ENCODE peak calls at places on chromosomes 1 and 21, in five cellular contexts. Y is K562, M is H1, L is SK-N-SH, J is HepG2. A is an unnamed sample.

GRCh38 chr1:84031928-84032327 is 33.0 kb upstream of the TTLL7 start:
- DNase-seq in Y (no peak), M (no peak), L (no peak), J (no peak), A (no peak)

GRCh38 chr1:234731371-234732085 is 121.5 kb upstream of the IRF2BP2 start:
- DNase-seq in Y (no peak), M (no peak), L (no peak), J (peak), A (no peak)

GRCh38 chr1:119805746-119806145 is 5.5 kb downstream of the REG4 start:
- DNase-seq in Y (no peak), M (no peak), L (no peak), J (no peak), A (no peak)

GRCh38 chr1:158177705-158178450 is 2.8 kb upstream of the CD1D start:
- DNase-seq in Y (peak), M (peak), L (peak), J (no peak), A (peak)

GRCh38 chr1:41876533-41877445 is 41.9 kb downstream of the HIVEP3 start:
- DNase-seq in Y (no peak), M (no peak), L (no peak), J (no peak), A (no peak)

GRCh38 chr1:245431706-245432105 is 276.9 kb downstream of the KIF26B start:
- DNase-seq in Y (no peak), M (no peak), L (no peak), J (no peak), A (no peak)

GRCh38 chr1:115898020-115898419 is 57.1 kb upstream of the NHLH2 start:
- DNase-seq in Y (no peak), M (no peak), L (no peak), J (no peak), A (no peak)

GRCh38 chr1:232108598-232108997 is 482.0 kb downstream of the DISC1 start:
- DNase-seq in Y (no peak), M (no peak), L (no peak), J (no peak), A (no peak)

GRCh38 chr1:53411541-53412152 is 47.6 kb upstream of the DMRTB1 start:
- DNase-seq in Y (no peak), M (no peak), L (no peak), J (no peak), A (no peak)

GRCh38 chr1:70994753-70995152 is 52.9 kb downstream of the PTGER3 start:
- DNase-seq in Y (no peak), M (no peak), L (no peak), J (no peak), A (no peak)

GRCh38 chr1:210252621-210253041 is 20.0 kb downstream of the SERTAD4 start:
- DNase-seq in Y (no peak), M (peak), L (peak), J (no peak), A (no peak)

GRCh38 chr21:21268061-21268471 is 269.9 kb downstream of the NCAM2 start:
- DNase-seq in Y (no peak), M (no peak), L (no peak), J (no peak), A (no peak)

GRCh38 chr1:5943373-5944068 is 48.7 kb downstream of the NPHP4 start:
- DNase-seq in Y (no peak), M (no peak), L (no peak), J (no peak), A (no peak)

GRCh38 chr1:7679873-7680790 is 91.0 kb upstream of the VAMP3 start:
- DNase-seq in Y (peak), M (no peak), L (peak), J (no peak), A (peak)

GRCh38 chr1:229894535-229894934 is 172.5 kb upstream of the GALNT2 start:
- DNase-seq in Y (no peak), M (no peak), L (no peak), J (no peak), A (no peak)

GRCh38 chr1:196160066-196160795 is 448.0 kb downstream of the KCNT2 start:
- DNase-seq in Y (no peak), M (no peak), L (no peak), J (no peak), A (no peak)

GRCh38 chr1:160685266-160685665 is 26.4 kb downstream of the CD48 start:
- DNase-seq in Y (no peak), M (no peak), L (no peak), J (no peak), A (no peak)

GRCh38 chr1:844472-845026 is 79.2 kb upstream of the SAMD11 start:
- DNase-seq in Y (no peak), M (no peak), L (no peak), J (no peak), A (no peak)

GRCh38 chr21:17387030-17387617 is 125.7 kb upstream of the CXADR start:
- DNase-seq in Y (peak), M (no peak), L (peak), J (peak), A (peak)

GRCh38 chr1:159913451-159914192 is 11.7 kb downstream of the TAGLN2 start:
- DNase-seq in Y (no peak), M (no peak), L (no peak), J (no peak), A (peak)

GRCh38 chr1:59172693-59173092 is 124.2 kb upstream of the FGGY start:
- DNase-seq in Y (no peak), M (no peak), L (no peak), J (no peak), A (no peak)

GRCh38 chr1:30173560-30173959 is 549.8 kb downstream of the MATN1 start:
- DNase-seq in Y (no peak), M (no peak), L (no peak), J (no peak), A (no peak)

GRCh38 chr1:25109527-25109926 is 122.8 kb downstream of the SYF2 start:
- DNase-seq in Y (peak), M (no peak), L (no peak), J (no peak), A (no peak)
- TF ChIP-seq JUND in Y (no peak), M (no peak), L (no peak), J (no peak), A (no peak)

GRCh38 chr1:85546748-85547147 is 33.8 kb upstream of the CCN1 start:
- DNase-seq in Y (no peak), M (no peak), L (no peak), J (no peak), A (no peak)

GRCh38 chr1:85553416-85553815 is 27.1 kb upstream of the CCN1 start:
- DNase-seq in Y (no peak), M (no peak), L (no peak), J (no peak), A (no peak)

GRCh38 chr1:85553936-85554335 is 26.6 kb upstream of the CCN1 start:
- DNase-seq in Y (no peak), M (no peak), L (no peak), J (no peak), A (no peak)

GRCh38 chr1:85554630-85555327 is 25.8 kb upstream of the CCN1 start:
- DNase-seq in Y (no peak), M (no peak), L (no peak), J (no peak), A (no peak)

DNA sequence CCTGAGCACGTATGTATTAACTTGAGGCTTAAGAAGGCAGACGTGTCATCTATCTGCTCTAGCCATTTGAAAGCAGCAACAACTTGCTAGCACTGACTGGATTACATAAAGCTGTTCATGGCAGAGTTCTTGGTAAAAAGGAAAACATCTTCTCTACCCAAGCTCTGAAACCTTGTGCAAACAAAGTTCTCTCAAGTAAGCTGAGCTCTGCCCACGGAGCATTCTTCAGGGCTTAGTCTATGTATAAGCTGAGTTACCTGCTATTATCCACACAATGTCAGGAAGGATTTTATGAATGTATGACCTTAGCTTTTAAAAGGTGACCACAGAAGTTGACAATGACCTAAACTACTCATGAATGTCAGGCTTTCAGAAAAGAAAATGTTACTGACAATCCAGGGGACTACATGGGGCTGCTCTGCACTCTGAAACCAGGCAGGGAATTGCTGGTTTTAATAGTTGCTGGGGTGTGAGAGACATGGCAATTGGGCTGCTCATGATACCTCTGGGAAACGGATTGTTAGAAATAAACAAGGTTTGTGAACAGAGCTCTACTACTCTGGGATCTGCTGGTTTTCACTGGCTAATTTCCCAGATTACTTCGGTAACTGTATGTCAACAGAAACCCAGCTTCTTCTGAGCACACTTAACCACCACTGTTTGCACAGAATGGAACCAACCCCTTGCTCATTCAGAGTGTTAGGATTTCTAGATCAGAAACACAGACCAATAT is 29.6 kb upstream of the CCN1 start:
- DNase-seq in Y (no peak), M (no peak), L (no peak), J (no peak), A (peak)
- TF ChIP-seq JUND in Y (no peak), M (no peak), L (peak), J (no peak), A (no peak)

GRCh38 chr1:39082811-39083576 is 56.8 kb downstream of the NDUFS5 start:
- DNase-seq in Y (no peak), M (no peak), L (no peak), J (no peak), A (no peak)
- TF ChIP-seq JUND in Y (no peak), M (no peak), L (no peak), J (no peak), A (no peak)

GRCh38 chr1:52123622-52124021 is 18.3 kb upstream of the ZFYVE9 start:
- DNase-seq in Y (no peak), M (no peak), L (no peak), J (no peak), A (no peak)

GRCh38 chr1:52125727-52126359 is 16.0 kb upstream of the ZFYVE9 start:
- DNase-seq in Y (no peak), M (no peak), L (no peak), J (no peak), A (no peak)

GRCh38 chr1:52122424-52122823 is 19.5 kb upstream of the ZFYVE9 start:
- DNase-seq in Y (no peak), M (no peak), L (no peak), J (no peak), A (no peak)

GRCh38 chr1:52127181-52128175 is 14.4 kb upstream of the ZFYVE9 start:
- DNase-seq in Y (no peak), M (no peak), L (peak), J (peak), A (peak)
- TF ChIP-seq JUND in Y (no peak), M (no peak), L (no peak), J (no peak), A (no peak)